ENCODE peak calls at places on chromosomes 16 and 17, in four cellular contexts. Z is endothelial cell; N is stimulated activated CD4-positive, alpha-beta T cell treated with anti-CD3 and anti-CD28 coated beads, Interleukin-4, amount 100 ng/mL, for 24 hours; U is IMR-90. C is an unnamed sample.

GRCh38 chr17:41073676-41074075 is 8.0 kb upstream of the KRTAP2-4 start:
- DNase-seq in U (no peak), N (no peak), Z (no peak), C (no peak)

GRCh38 chr17:79801156-79802038 is 4.5 kb upstream of the CBX8 start:
- DNase-seq in U (no peak), Z (no peak), N (no peak), C (no peak)

GRCh38 chr17:12599185-12599920 is 66.3 kb upstream of the MYOCD start:
- DNase-seq in Z (no peak), N (no peak), U (peak; percentile 86), C (no peak)

GRCh38 chr16:87963400-87963799 is 12.2 kb downstream of the BANP start:
- DNase-seq in U (peak; percentile 93), Z (no peak), N (peak; percentile 79), C (no peak)

GRCh38 chr17:74190807-74191206 is 12.7 kb upstream of the RPL38 start:
- DNase-seq in Z (peak; percentile 67), U (no peak), N (no peak), C (no peak)

GRCh38 chr17:44972953-44973352 is 4.8 kb upstream of the C1QL1 start:
- DNase-seq in N (no peak), U (peak; percentile 31), Z (no peak), C (no peak)

GRCh38 chr17:45127583-45128300 is 4.6 kb downstream of the PLCD3 start:
- DNase-seq in Z (no peak), N (no peak), U (peak; percentile 42), C (peak; percentile 49)

GRCh38 chr17:33277436-33278100 is 15.5 kb downstream of the ASIC2 start:
- DNase-seq in N (no peak), U (no peak), Z (no peak), C (no peak)

GRCh38 chr17:8629371-8630226 is 926 bp downstream of the MYH10 start:
- DNase-seq in U (no peak), Z (peak; percentile 47), N (no peak), C (peak; percentile 25)

GRCh38 chr16:57283214-57283955 is 1.1 kb downstream of the PLLP start:
- DNase-seq in Z (no peak), N (no peak), U (no peak), C (no peak)

GRCh38 chr17:40564883-40565744 is at the start of gene CCR7:
- DNase-seq in U (no peak), Z (no peak), N (peak; percentile 80), C (no peak)

GRCh38 chr16:84478172-84478948 is 26.1 kb downstream of the MEAK7 start:
- DNase-seq in Z (no peak), U (peak; percentile 88), N (no peak), C (no peak)

GRCh38 chr17:42586514-42587230 is 9.1 kb upstream of the PSMC3IP start:
- DNase-seq in N (no peak), Z (no peak), U (no peak), C (no peak)

GRCh38 chr16:49484936-49485335 is 111.3 kb downstream of the C16orf78 start:
- DNase-seq in U (no peak), N (no peak), Z (no peak), C (no peak)

GRCh38 chr17:63474174-63474913 is 2.5 kb upstream of the ACE start:
- DNase-seq in N (no peak), Z (no peak), U (no peak), C (no peak)

GRCh38 chr16:84699147-84699711 is 571 bp upstream of the USP10 start:
- DNase-seq in U (no peak), Z (no peak), N (peak; percentile 15), C (peak; percentile 31)

GRCh38 chr16:84643180-84643583 is 5.1 kb upstream of the KLHL36 start:
- DNase-seq in U (peak; percentile 93), Z (no peak), N (no peak), C (peak; percentile 58)

GRCh38 chr17:17760872-17761550 is 75.8 kb downstream of the SREBF1 start:
- DNase-seq in U (no peak), N (no peak), Z (no peak), C (no peak)

C was measured in BE2C.